ENCODE peak calls at places on chromosomes 7 and 10, in ten cellular contexts. One of them, this sample, is unnamed.

GRCh38 chr10:110651044-110651958 is 7.2 kb downstream of the RBM20 start:
- DNase-seq in SW480: peak
- DNase-seq in NCI-H774: no peak
- DNase-seq in activated T-helper 1 cell treated with anti-CD3 and anti-CD28 coated beads, Interleukin-2, amount 50 U/mL, for 16 hours: no peak
- DNase-seq in psoas muscle: peak
- DNase-seq in Right ventricle myocardium inferior: no peak
- DNase-seq in RWPE1: no peak
- DNase-seq in C1 segment of cervical spinal cord: no peak
- DNase-seq in endothelial cell: no peak
- DNase-seq in amniotic epithelial cell: peak
- DNase-seq in this sample: peak

GRCh38 chr7:105354383-105354782 is 34.3 kb downstream of the SRPK2 start:
- DNase-seq in C1 segment of cervical spinal cord: no peak
- DNase-seq in RWPE1: no peak
- DNase-seq in activated T-helper 1 cell treated with anti-CD3 and anti-CD28 coated beads, Interleukin-2, amount 50 U/mL, for 16 hours: no peak
- DNase-seq in endothelial cell: no peak
- DNase-seq in NCI-H774: no peak
- DNase-seq in SW480: peak
- DNase-seq in psoas muscle: no peak
- DNase-seq in Right ventricle myocardium inferior: no peak
- DNase-seq in amniotic epithelial cell: no peak
- DNase-seq in this sample: no peak

GRCh38 chr7:116610210-116610609 is 61.8 kb upstream of the MET start:
- DNase-seq in C1 segment of cervical spinal cord: no peak
- DNase-seq in NCI-H774: no peak
- DNase-seq in Right ventricle myocardium inferior: no peak
- DNase-seq in psoas muscle: no peak
- DNase-seq in RWPE1: no peak
- DNase-seq in amniotic epithelial cell: peak
- DNase-seq in activated T-helper 1 cell treated with anti-CD3 and anti-CD28 coated beads, Interleukin-2, amount 50 U/mL, for 16 hours: no peak
- DNase-seq in SW480: no peak
- DNase-seq in endothelial cell: no peak
- DNase-seq in this sample: no peak

GRCh38 chr10:132363921-132364593 is 32.1 kb downstream of the LRRC27 start:
- DNase-seq in SW480: no peak
- DNase-seq in psoas muscle: no peak
- DNase-seq in endothelial cell: no peak
- DNase-seq in NCI-H774: no peak
- DNase-seq in activated T-helper 1 cell treated with anti-CD3 and anti-CD28 coated beads, Interleukin-2, amount 50 U/mL, for 16 hours: no peak
- DNase-seq in RWPE1: no peak
- DNase-seq in Right ventricle myocardium inferior: peak
- DNase-seq in C1 segment of cervical spinal cord: peak
- DNase-seq in amniotic epithelial cell: peak
- DNase-seq in this sample: no peak

GRCh38 chr10:96720422-96721206 is at the start of gene PIK3AP1:
- DNase-seq in NCI-H774: peak
- DNase-seq in C1 segment of cervical spinal cord: no peak
- DNase-seq in RWPE1: peak
- DNase-seq in amniotic epithelial cell: no peak
- DNase-seq in Right ventricle myocardium inferior: peak
- DNase-seq in psoas muscle: peak
- DNase-seq in activated T-helper 1 cell treated with anti-CD3 and anti-CD28 coated beads, Interleukin-2, amount 50 U/mL, for 16 hours: peak
- DNase-seq in endothelial cell: peak
- DNase-seq in SW480: peak
- DNase-seq in this sample: peak

GRCh38 chr10:125411724-125412123 is 251.4 kb upstream of the CTBP2 start:
- DNase-seq in endothelial cell: no peak
- DNase-seq in RWPE1: peak
- DNase-seq in SW480: peak
- DNase-seq in amniotic epithelial cell: peak
- DNase-seq in Right ventricle myocardium inferior: no peak
- DNase-seq in activated T-helper 1 cell treated with anti-CD3 and anti-CD28 coated beads, Interleukin-2, amount 50 U/mL, for 16 hours: no peak
- DNase-seq in NCI-H774: no peak
- DNase-seq in psoas muscle: no peak
- DNase-seq in C1 segment of cervical spinal cord: no peak
- DNase-seq in this sample: no peak

GRCh38 chr10:112663181-112663879 is 216.3 kb downstream of the VTI1A start:
- DNase-seq in C1 segment of cervical spinal cord: no peak
- DNase-seq in RWPE1: peak
- DNase-seq in NCI-H774: no peak
- DNase-seq in activated T-helper 1 cell treated with anti-CD3 and anti-CD28 coated beads, Interleukin-2, amount 50 U/mL, for 16 hours: no peak
- DNase-seq in endothelial cell: no peak
- DNase-seq in SW480: no peak
- DNase-seq in amniotic epithelial cell: peak
- DNase-seq in psoas muscle: no peak
- DNase-seq in Right ventricle myocardium inferior: no peak
- DNase-seq in this sample: no peak

GRCh38 chr10:129659881-129660280 is 192.8 kb downstream of the MGMT start:
- DNase-seq in Right ventricle myocardium inferior: no peak
- DNase-seq in NCI-H774: no peak
- DNase-seq in RWPE1: no peak
- DNase-seq in SW480: no peak
- DNase-seq in amniotic epithelial cell: no peak
- DNase-seq in psoas muscle: no peak
- DNase-seq in activated T-helper 1 cell treated with anti-CD3 and anti-CD28 coated beads, Interleukin-2, amount 50 U/mL, for 16 hours: no peak
- DNase-seq in C1 segment of cervical spinal cord: no peak
- DNase-seq in endothelial cell: no peak
- DNase-seq in this sample: no peak

GRCh38 chr7:35519971-35520809 is 174.7 kb downstream of the HERPUD2 start:
- DNase-seq in activated T-helper 1 cell treated with anti-CD3 and anti-CD28 coated beads, Interleukin-2, amount 50 U/mL, for 16 hours: peak
- DNase-seq in amniotic epithelial cell: peak
- DNase-seq in RWPE1: peak
- DNase-seq in NCI-H774: peak
- DNase-seq in SW480: peak
- DNase-seq in endothelial cell: peak
- DNase-seq in psoas muscle: peak
- DNase-seq in Right ventricle myocardium inferior: peak
- DNase-seq in C1 segment of cervical spinal cord: peak
- DNase-seq in this sample: no peak

GRCh38 chr10:1461016-1461415 is 276.3 kb downstream of the ADARB2 start:
- DNase-seq in Right ventricle myocardium inferior: no peak
- DNase-seq in psoas muscle: no peak
- DNase-seq in C1 segment of cervical spinal cord: no peak
- DNase-seq in amniotic epithelial cell: no peak
- DNase-seq in SW480: no peak
- DNase-seq in RWPE1: no peak
- DNase-seq in endothelial cell: no peak
- DNase-seq in activated T-helper 1 cell treated with anti-CD3 and anti-CD28 coated beads, Interleukin-2, amount 50 U/mL, for 16 hours: no peak
- DNase-seq in NCI-H774: peak
- DNase-seq in this sample: no peak

GRCh38 chr7:154721086-154721485 is 281.8 kb downstream of the PAXIP1 start:
- DNase-seq in NCI-H774: no peak
- DNase-seq in endothelial cell: no peak
- DNase-seq in RWPE1: no peak
- DNase-seq in SW480: no peak
- DNase-seq in activated T-helper 1 cell treated with anti-CD3 and anti-CD28 coated beads, Interleukin-2, amount 50 U/mL, for 16 hours: no peak
- DNase-seq in C1 segment of cervical spinal cord: no peak
- DNase-seq in amniotic epithelial cell: no peak
- DNase-seq in psoas muscle: no peak
- DNase-seq in Right ventricle myocardium inferior: no peak
- DNase-seq in this sample: no peak

GRCh38 chr10:102819054-102819453 is 18.2 kb downstream of the CYP17A1 start:
- DNase-seq in NCI-H774: no peak
- DNase-seq in RWPE1: no peak
- DNase-seq in psoas muscle: no peak
- DNase-seq in activated T-helper 1 cell treated with anti-CD3 and anti-CD28 coated beads, Interleukin-2, amount 50 U/mL, for 16 hours: no peak
- DNase-seq in C1 segment of cervical spinal cord: no peak
- DNase-seq in Right ventricle myocardium inferior: no peak
- DNase-seq in amniotic epithelial cell: no peak
- DNase-seq in endothelial cell: no peak
- DNase-seq in SW480: no peak
- DNase-seq in this sample: no peak

GRCh38 chr7:33733865-33734650 is 171.3 kb upstream of the BMPER start:
- DNase-seq in NCI-H774: peak
- DNase-seq in psoas muscle: peak
- DNase-seq in Right ventricle myocardium inferior: no peak
- DNase-seq in C1 segment of cervical spinal cord: no peak
- DNase-seq in RWPE1: no peak
- DNase-seq in amniotic epithelial cell: peak
- DNase-seq in endothelial cell: no peak
- DNase-seq in activated T-helper 1 cell treated with anti-CD3 and anti-CD28 coated beads, Interleukin-2, amount 50 U/mL, for 16 hours: no peak
- DNase-seq in SW480: no peak
- DNase-seq in this sample: no peak

GRCh38 chr10:122282909-122283308 is 11.8 kb downstream of the BTBD16 start:
- DNase-seq in NCI-H774: no peak
- DNase-seq in activated T-helper 1 cell treated with anti-CD3 and anti-CD28 coated beads, Interleukin-2, amount 50 U/mL, for 16 hours: no peak
- DNase-seq in psoas muscle: no peak
- DNase-seq in endothelial cell: no peak
- DNase-seq in amniotic epithelial cell: no peak
- DNase-seq in C1 segment of cervical spinal cord: no peak
- DNase-seq in SW480: no peak
- DNase-seq in RWPE1: no peak
- DNase-seq in Right ventricle myocardium inferior: no peak
- DNase-seq in this sample: no peak

GRCh38 chr10:121751191-121751760 is 153.0 kb upstream of the FGFR2 start:
- DNase-seq in C1 segment of cervical spinal cord: no peak
- DNase-seq in psoas muscle: no peak
- DNase-seq in endothelial cell: no peak
- DNase-seq in activated T-helper 1 cell treated with anti-CD3 and anti-CD28 coated beads, Interleukin-2, amount 50 U/mL, for 16 hours: no peak
- DNase-seq in RWPE1: no peak
- DNase-seq in NCI-H774: no peak
- DNase-seq in Right ventricle myocardium inferior: no peak
- DNase-seq in SW480: no peak
- DNase-seq in amniotic epithelial cell: no peak
- DNase-seq in this sample: no peak

GRCh38 chr10:10794056-10794455 is 223.6 kb upstream of the CELF2 start:
- DNase-seq in RWPE1: peak
- DNase-seq in Right ventricle myocardium inferior: no peak
- DNase-seq in NCI-H774: no peak
- DNase-seq in psoas muscle: no peak
- DNase-seq in endothelial cell: no peak
- DNase-seq in amniotic epithelial cell: peak
- DNase-seq in SW480: no peak
- DNase-seq in C1 segment of cervical spinal cord: no peak
- DNase-seq in activated T-helper 1 cell treated with anti-CD3 and anti-CD28 coated beads, Interleukin-2, amount 50 U/mL, for 16 hours: no peak
- DNase-seq in this sample: no peak

GRCh38 chr7:55931421-55932151 is 20.1 kb upstream of the MRPS17 start:
- DNase-seq in psoas muscle: no peak
- DNase-seq in Right ventricle myocardium inferior: no peak
- DNase-seq in amniotic epithelial cell: no peak
- DNase-seq in activated T-helper 1 cell treated with anti-CD3 and anti-CD28 coated beads, Interleukin-2, amount 50 U/mL, for 16 hours: no peak
- DNase-seq in endothelial cell: no peak
- DNase-seq in RWPE1: no peak
- DNase-seq in NCI-H774: no peak
- DNase-seq in C1 segment of cervical spinal cord: no peak
- DNase-seq in SW480: no peak
- DNase-seq in this sample: no peak

GRCh38 chr7:64874114-64874513 is 29.0 kb upstream of the ZNF273 start:
- DNase-seq in Right ventricle myocardium inferior: no peak
- DNase-seq in amniotic epithelial cell: no peak
- DNase-seq in endothelial cell: no peak
- DNase-seq in psoas muscle: no peak
- DNase-seq in activated T-helper 1 cell treated with anti-CD3 and anti-CD28 coated beads, Interleukin-2, amount 50 U/mL, for 16 hours: no peak
- DNase-seq in RWPE1: no peak
- DNase-seq in SW480: no peak
- DNase-seq in C1 segment of cervical spinal cord: no peak
- DNase-seq in NCI-H774: no peak
- DNase-seq in this sample: no peak

GRCh38 chr7:76358053-76358477 is 726 bp downstream of the YWHAG start:
- DNase-seq in SW480: peak
- DNase-seq in amniotic epithelial cell: no peak
- DNase-seq in C1 segment of cervical spinal cord: peak
- DNase-seq in psoas muscle: peak
- DNase-seq in NCI-H774: no peak
- DNase-seq in Right ventricle myocardium inferior: peak
- DNase-seq in endothelial cell: peak
- DNase-seq in RWPE1: peak
- DNase-seq in activated T-helper 1 cell treated with anti-CD3 and anti-CD28 coated beads, Interleukin-2, amount 50 U/mL, for 16 hours: peak
- DNase-seq in this sample: peak

GRCh38 chr7:106071999-106072714 is 40.0 kb downstream of the SYPL1 start:
- DNase-seq in activated T-helper 1 cell treated with anti-CD3 and anti-CD28 coated beads, Interleukin-2, amount 50 U/mL, for 16 hours: no peak
- DNase-seq in C1 segment of cervical spinal cord: peak
- DNase-seq in SW480: no peak
- DNase-seq in NCI-H774: peak
- DNase-seq in RWPE1: no peak
- DNase-seq in endothelial cell: no peak
- DNase-seq in psoas muscle: no peak
- DNase-seq in amniotic epithelial cell: peak
- DNase-seq in Right ventricle myocardium inferior: no peak
- DNase-seq in this sample: no peak

GRCh38 chr7:99642099-99642498 is 25.4 kb downstream of the ZSCAN25 start:
- DNase-seq in SW480: no peak
- DNase-seq in C1 segment of cervical spinal cord: no peak
- DNase-seq in amniotic epithelial cell: peak
- DNase-seq in activated T-helper 1 cell treated with anti-CD3 and anti-CD28 coated beads, Interleukin-2, amount 50 U/mL, for 16 hours: no peak
- DNase-seq in RWPE1: no peak
- DNase-seq in Right ventricle myocardium inferior: no peak
- DNase-seq in endothelial cell: no peak
- DNase-seq in psoas muscle: no peak
- DNase-seq in NCI-H774: no peak
- DNase-seq in this sample: no peak

GRCh38 chr7:57370066-57370738 is 79.8 kb upstream of the ZNF716 start:
- DNase-seq in SW480: no peak
- DNase-seq in NCI-H774: no peak
- DNase-seq in psoas muscle: no peak
- DNase-seq in endothelial cell: no peak
- DNase-seq in activated T-helper 1 cell treated with anti-CD3 and anti-CD28 coated beads, Interleukin-2, amount 50 U/mL, for 16 hours: no peak
- DNase-seq in amniotic epithelial cell: no peak
- DNase-seq in C1 segment of cervical spinal cord: no peak
- DNase-seq in Right ventricle myocardium inferior: no peak
- DNase-seq in RWPE1: no peak
- DNase-seq in this sample: no peak

GRCh38 chr10:61618388-61618961 is 44.3 kb upstream of the CABCOCO1 start:
- DNase-seq in Right ventricle myocardium inferior: no peak
- DNase-seq in activated T-helper 1 cell treated with anti-CD3 and anti-CD28 coated beads, Interleukin-2, amount 50 U/mL, for 16 hours: no peak
- DNase-seq in C1 segment of cervical spinal cord: no peak
- DNase-seq in RWPE1: no peak
- DNase-seq in endothelial cell: no peak
- DNase-seq in amniotic epithelial cell: peak
- DNase-seq in NCI-H774: no peak
- DNase-seq in SW480: no peak
- DNase-seq in psoas muscle: no peak
- DNase-seq in this sample: no peak

GRCh38 chr10:72935358-72935757 is 19.2 kb downstream of the PLA2G12B start:
- DNase-seq in endothelial cell: no peak
- DNase-seq in activated T-helper 1 cell treated with anti-CD3 and anti-CD28 coated beads, Interleukin-2, amount 50 U/mL, for 16 hours: no peak
- DNase-seq in Right ventricle myocardium inferior: no peak
- DNase-seq in C1 segment of cervical spinal cord: no peak
- DNase-seq in amniotic epithelial cell: peak
- DNase-seq in RWPE1: peak
- DNase-seq in SW480: no peak
- DNase-seq in psoas muscle: no peak
- DNase-seq in NCI-H774: no peak
- DNase-seq in this sample: no peak

GRCh38 chr10:109929501-109930219 is 6.3 kb upstream of the XPNPEP1 start:
- DNase-seq in SW480: no peak
- DNase-seq in Right ventricle myocardium inferior: no peak
- DNase-seq in psoas muscle: no peak
- DNase-seq in NCI-H774: no peak
- DNase-seq in endothelial cell: no peak
- DNase-seq in amniotic epithelial cell: no peak
- DNase-seq in RWPE1: no peak
- DNase-seq in C1 segment of cervical spinal cord: no peak
- DNase-seq in activated T-helper 1 cell treated with anti-CD3 and anti-CD28 coated beads, Interleukin-2, amount 50 U/mL, for 16 hours: no peak
- DNase-seq in this sample: no peak

GRCh38 chr10:68074775-68075549 is at the start of gene HERC4:
- DNase-seq in RWPE1: peak
- DNase-seq in activated T-helper 1 cell treated with anti-CD3 and anti-CD28 coated beads, Interleukin-2, amount 50 U/mL, for 16 hours: peak
- DNase-seq in Right ventricle myocardium inferior: peak
- DNase-seq in C1 segment of cervical spinal cord: peak
- DNase-seq in SW480: peak
- DNase-seq in NCI-H774: peak
- DNase-seq in endothelial cell: peak
- DNase-seq in amniotic epithelial cell: peak
- DNase-seq in psoas muscle: peak
- DNase-seq in this sample: peak

GRCh38 chr7:99452541-99452940 is 13.4 kb downstream of the ATP5MF start:
- DNase-seq in Right ventricle myocardium inferior: no peak
- DNase-seq in NCI-H774: no peak
- DNase-seq in activated T-helper 1 cell treated with anti-CD3 and anti-CD28 coated beads, Interleukin-2, amount 50 U/mL, for 16 hours: no peak
- DNase-seq in amniotic epithelial cell: no peak
- DNase-seq in endothelial cell: no peak
- DNase-seq in SW480: no peak
- DNase-seq in psoas muscle: no peak
- DNase-seq in RWPE1: no peak
- DNase-seq in C1 segment of cervical spinal cord: no peak
- DNase-seq in this sample: no peak

GRCh38 chr7:21566094-21566493 is 23.3 kb downstream of the DNAH11 start:
- DNase-seq in endothelial cell: no peak
- DNase-seq in RWPE1: no peak
- DNase-seq in NCI-H774: no peak
- DNase-seq in C1 segment of cervical spinal cord: no peak
- DNase-seq in psoas muscle: no peak
- DNase-seq in amniotic epithelial cell: no peak
- DNase-seq in SW480: no peak
- DNase-seq in Right ventricle myocardium inferior: no peak
- DNase-seq in activated T-helper 1 cell treated with anti-CD3 and anti-CD28 coated beads, Interleukin-2, amount 50 U/mL, for 16 hours: no peak
- DNase-seq in this sample: no peak